ENCODE peak calls at places on chromosomes 2 and 18, in ten cellular contexts. J is HS-5; V is GM04503; F is AG09319; K is hypothalamus; C is AG10803; R is Caki2; Z is smooth muscle cell of the brain vasculature; I is left colon; N is stimulated activated CD4-positive, alpha-beta T cell treated with anti-CD3 and anti-CD28 coated beads, TNF-alpha, amount 100 ng/mL, for 4 hours. G is an unnamed sample.

GRCh38 chr2:232229917-232230310 is 148.6 kb upstream of the ALPP start:
- DNase-seq in J (no peak), V (no peak), F (peak; percentile 43), K (no peak), C (peak; percentile 75), R (no peak), Z (no peak), I (no peak), N (no peak), G (no peak)

GRCh38 chr18:45628979-45629958 is 14.0 kb downstream of the SLC14A2 start:
- DNase-seq in J (no peak), V (no peak), F (no peak), K (no peak), C (peak; percentile 40), R (no peak), Z (no peak), I (no peak), N (no peak), G (no peak)

GRCh38 chr2:125073440-125073839 is 1048.4 kb downstream of the CNTNAP5 start:
- DNase-seq in J (no peak), V (no peak), F (no peak), K (no peak), C (no peak), R (no peak), Z (no peak), I (no peak), N (no peak), G (no peak)

GRCh38 chr2:147331790-147332419 is 512.9 kb upstream of the ACVR2A start:
- DNase-seq in J (no peak), V (no peak), F (peak; percentile 10), K (no peak), C (peak; percentile 24), R (peak; percentile 6), Z (no peak), I (peak; percentile 54), N (no peak), G (no peak)

GRCh38 chr18:5600376-5601071 is 56.7 kb upstream of the EPB41L3 start:
- DNase-seq in J (no peak), V (no peak), F (no peak), K (no peak), C (peak; percentile 20), R (peak; percentile 8), Z (no peak), I (no peak), N (no peak), G (no peak)

GRCh38 chr18:62576277-62576676 is 53.5 kb downstream of the ZCCHC2 start:
- DNase-seq in J (no peak), V (no peak), F (no peak), K (no peak), C (no peak), R (no peak), Z (no peak), I (no peak), N (no peak), G (no peak)

GRCh38 chr2:241601841-241602240 is 35.1 kb downstream of the THAP4 start:
- DNase-seq in J (no peak), V (no peak), F (no peak), K (no peak), C (no peak), R (no peak), Z (no peak), I (no peak), N (no peak), G (no peak)

GRCh38 chr2:63012541-63012940 is 38.1 kb upstream of the OTX1 start:
- DNase-seq in J (no peak), V (peak; percentile 71), F (no peak), K (no peak), C (peak; percentile 89), R (no peak), Z (no peak), I (no peak), N (no peak), G (no peak)

GRCh38 chr2:84314250-84314649 is 144.8 kb downstream of the SUCLG1 start:
- DNase-seq in J (no peak), V (no peak), F (no peak), K (no peak), C (no peak), R (no peak), Z (no peak), I (no peak), N (no peak), G (no peak)

GRCh38 chr18:78418379-78418778 is 561.2 kb upstream of the SALL3 start:
- DNase-seq in J (no peak), V (no peak), F (no peak), K (no peak), C (no peak), R (no peak), Z (no peak), I (no peak), N (no peak), G (no peak)